ENCODE peak calls at places on chromosomes 7 and 10, in ten cellular contexts. One of them, this sample, is unnamed.

GRCh38 chr7:149254181-149254858 is 7.7 kb upstream of the ZNF783 start:
- DNase-seq in central memory CD4-positive, alpha-beta T cell: no peak
- DNase-seq in T-helper 1 cell: no peak
- DNase-seq in progenitor cell of endocrine pancreas: no peak
- DNase-seq in WTC11: no peak
- DNase-seq in HT1080: no peak
- DNase-seq in endodermal cell: no peak
- DNase-seq in caudate nucleus: no peak
- DNase-seq in nucleus accumbens: no peak
- DNase-seq in H54: no peak
- DNase-seq in this sample: no peak

GRCh38 chr7:22671177-22671879 is 55.7 kb upstream of the IL6 start:
- DNase-seq in H54: no peak
- DNase-seq in endodermal cell: no peak
- DNase-seq in T-helper 1 cell: no peak
- DNase-seq in HT1080: no peak
- DNase-seq in caudate nucleus: no peak
- DNase-seq in progenitor cell of endocrine pancreas: no peak
- DNase-seq in nucleus accumbens: no peak
- DNase-seq in central memory CD4-positive, alpha-beta T cell: no peak
- DNase-seq in WTC11: no peak
- DNase-seq in this sample: no peak

GRCh38 chr10:27541728-27542285 is 37.7 kb downstream of the RAB18 start:
- DNase-seq in WTC11: no peak
- DNase-seq in H54: no peak
- DNase-seq in nucleus accumbens: no peak
- DNase-seq in endodermal cell: no peak
- DNase-seq in progenitor cell of endocrine pancreas: no peak
- DNase-seq in HT1080: no peak
- DNase-seq in T-helper 1 cell: no peak
- DNase-seq in central memory CD4-positive, alpha-beta T cell: peak
- DNase-seq in caudate nucleus: no peak
- DNase-seq in this sample: no peak

GRCh38 chr7:120550494-120551048 is 277.6 kb downstream of the KCND2 start:
- DNase-seq in HT1080: peak
- DNase-seq in progenitor cell of endocrine pancreas: no peak
- DNase-seq in central memory CD4-positive, alpha-beta T cell: no peak
- DNase-seq in T-helper 1 cell: no peak
- DNase-seq in H54: no peak
- DNase-seq in caudate nucleus: no peak
- DNase-seq in WTC11: no peak
- DNase-seq in endodermal cell: no peak
- DNase-seq in nucleus accumbens: no peak
- DNase-seq in this sample: no peak

GRCh38 chr7:151724920-151725584 is 151.9 kb downstream of the PRKAG2 start:
- DNase-seq in caudate nucleus: no peak
- DNase-seq in HT1080: no peak
- DNase-seq in T-helper 1 cell: no peak
- DNase-seq in WTC11: no peak
- DNase-seq in nucleus accumbens: no peak
- DNase-seq in endodermal cell: no peak
- DNase-seq in progenitor cell of endocrine pancreas: no peak
- DNase-seq in central memory CD4-positive, alpha-beta T cell: no peak
- DNase-seq in H54: no peak
- DNase-seq in this sample: no peak

GRCh38 chr7:141073641-141074161 is at the start of gene TMEM178B:
- DNase-seq in caudate nucleus: no peak
- DNase-seq in nucleus accumbens: peak
- DNase-seq in H54: no peak
- DNase-seq in T-helper 1 cell: no peak
- DNase-seq in central memory CD4-positive, alpha-beta T cell: no peak
- DNase-seq in endodermal cell: peak
- DNase-seq in WTC11: no peak
- DNase-seq in progenitor cell of endocrine pancreas: peak
- DNase-seq in HT1080: no peak
- DNase-seq in this sample: no peak

GRCh38 chr10:88379575-88379974 is 203.5 kb downstream of the RNLS start:
- DNase-seq in central memory CD4-positive, alpha-beta T cell: no peak
- DNase-seq in H54: no peak
- DNase-seq in caudate nucleus: no peak
- DNase-seq in endodermal cell: no peak
- DNase-seq in T-helper 1 cell: no peak
- DNase-seq in HT1080: peak
- DNase-seq in nucleus accumbens: no peak
- DNase-seq in progenitor cell of endocrine pancreas: no peak
- DNase-seq in WTC11: no peak
- DNase-seq in this sample: peak

GRCh38 chr7:85320699-85321476 is 134.0 kb upstream of the SEMA3D start:
- DNase-seq in HT1080: no peak
- DNase-seq in caudate nucleus: no peak
- DNase-seq in endodermal cell: no peak
- DNase-seq in progenitor cell of endocrine pancreas: no peak
- DNase-seq in H54: no peak
- DNase-seq in T-helper 1 cell: no peak
- DNase-seq in central memory CD4-positive, alpha-beta T cell: no peak
- DNase-seq in WTC11: no peak
- DNase-seq in nucleus accumbens: no peak
- DNase-seq in this sample: no peak

GRCh38 chr10:35768011-35768410 is 125.9 kb upstream of the FZD8 start:
- DNase-seq in T-helper 1 cell: no peak
- DNase-seq in H54: no peak
- DNase-seq in WTC11: no peak
- DNase-seq in HT1080: no peak
- DNase-seq in nucleus accumbens: no peak
- DNase-seq in endodermal cell: no peak
- DNase-seq in central memory CD4-positive, alpha-beta T cell: no peak
- DNase-seq in caudate nucleus: no peak
- DNase-seq in progenitor cell of endocrine pancreas: no peak
- DNase-seq in this sample: no peak

GRCh38 chr7:115024276-115024675 is 102.4 kb downstream of the MDFIC start:
- DNase-seq in nucleus accumbens: no peak
- DNase-seq in T-helper 1 cell: no peak
- DNase-seq in H54: no peak
- DNase-seq in central memory CD4-positive, alpha-beta T cell: no peak
- DNase-seq in progenitor cell of endocrine pancreas: no peak
- DNase-seq in HT1080: no peak
- DNase-seq in endodermal cell: no peak
- DNase-seq in WTC11: no peak
- DNase-seq in caudate nucleus: no peak
- DNase-seq in this sample: no peak

GRCh38 chr7:47327698-47328391 is 254.1 kb downstream of the TNS3 start:
- DNase-seq in central memory CD4-positive, alpha-beta T cell: no peak
- DNase-seq in endodermal cell: peak
- DNase-seq in caudate nucleus: peak
- DNase-seq in nucleus accumbens: peak
- DNase-seq in WTC11: peak
- DNase-seq in H54: peak
- DNase-seq in HT1080: peak
- DNase-seq in progenitor cell of endocrine pancreas: peak
- DNase-seq in T-helper 1 cell: no peak
- DNase-seq in this sample: peak

GRCh38 chr7:142581341-142581740 is 167.9 kb upstream of the PRSS1 start:
- DNase-seq in central memory CD4-positive, alpha-beta T cell: peak
- DNase-seq in progenitor cell of endocrine pancreas: no peak
- DNase-seq in H54: no peak
- DNase-seq in endodermal cell: no peak
- DNase-seq in nucleus accumbens: no peak
- DNase-seq in WTC11: no peak
- DNase-seq in HT1080: no peak
- DNase-seq in caudate nucleus: no peak
- DNase-seq in T-helper 1 cell: no peak
- DNase-seq in this sample: no peak

GRCh38 chr7:50588937-50589336 is 23.7 kb upstream of the DDC start:
- DNase-seq in WTC11: peak
- DNase-seq in central memory CD4-positive, alpha-beta T cell: no peak
- DNase-seq in H54: no peak
- DNase-seq in caudate nucleus: no peak
- DNase-seq in nucleus accumbens: no peak
- DNase-seq in HT1080: no peak
- DNase-seq in T-helper 1 cell: no peak
- DNase-seq in progenitor cell of endocrine pancreas: no peak
- DNase-seq in endodermal cell: peak
- DNase-seq in this sample: no peak

GRCh38 chr7:112362053-112362650 is 88.1 kb upstream of the IFRD1 start:
- DNase-seq in endodermal cell: peak
- DNase-seq in WTC11: no peak
- DNase-seq in progenitor cell of endocrine pancreas: no peak
- DNase-seq in T-helper 1 cell: no peak
- DNase-seq in caudate nucleus: no peak
- DNase-seq in HT1080: no peak
- DNase-seq in central memory CD4-positive, alpha-beta T cell: no peak
- DNase-seq in nucleus accumbens: no peak
- DNase-seq in H54: no peak
- DNase-seq in this sample: no peak

GRCh38 chr10:57807906-57808305 is 459.8 kb downstream of the IPMK start:
- DNase-seq in nucleus accumbens: no peak
- DNase-seq in central memory CD4-positive, alpha-beta T cell: no peak
- DNase-seq in progenitor cell of endocrine pancreas: no peak
- DNase-seq in caudate nucleus: no peak
- DNase-seq in HT1080: no peak
- DNase-seq in H54: no peak
- DNase-seq in endodermal cell: no peak
- DNase-seq in T-helper 1 cell: no peak
- DNase-seq in WTC11: no peak
- DNase-seq in this sample: no peak

This sample was measured in colonic mucosa.